ENCODE peak calls at places on chromosomes 7 and 10, in seven cellular contexts. B is Peyer's patch, D is sigmoid colon, I is tibial nerve, H is bronchial epithelial cell, Y is breast epithelium, S is body of pancreas. X is an unnamed sample. For H3K36me3, the result is how much of the 10 kb centered on the place peaks cover.

GRCh38 chr10:126130291-126130710 is 233.9 kb downstream of the FANK1 start:
- DNase-seq in B (no peak), Y (no peak), D (no peak), H (no peak), S (peak), I (peak), X (no peak)

GRCh38 chr10:84308481-84309304 is 19.7 kb upstream of the CCSER2 start:
- DNase-seq in D (no peak), Y (no peak), H (peak), B (peak), S (peak), I (no peak), X (no peak)

GRCh38 chr10:27258838-27259532 is 18.4 kb upstream of the ACBD5 start:
- DNase-seq in I (no peak), D (no peak), S (peak), Y (no peak), B (no peak), H (no peak), X (no peak)

GRCh38 chr7:110387689-110388088 is 703.2 kb upstream of the LRRN3 start:
- DNase-seq in H (no peak), D (no peak), B (no peak), Y (no peak), I (no peak), S (no peak), X (no peak)

GRCh38 chr7:7207876-7208275 is 25.5 kb downstream of the C1GALT1 start:
- DNase-seq in B (no peak), H (peak), D (no peak), S (no peak), Y (no peak), I (no peak), X (no peak)

GRCh38 chr10:45239642-45240041 is 75.8 kb downstream of the OR13A1 start:
- DNase-seq in H (no peak), S (no peak), B (no peak), I (no peak), D (no peak), Y (no peak), X (no peak)

GRCh38 chr7:155532792-155533119 is 13.6 kb downstream of the CNPY1 start:
- DNase-seq in S (no peak), Y (no peak), B (no peak), I (no peak), H (no peak), D (peak), X (peak)

GRCh38 chr7:4882742-4883351 is 669 bp downstream of the RADIL start:
- DNase-seq in D (peak), Y (peak), B (no peak), I (no peak), H (no peak), S (no peak), X (no peak)

GRCh38 chr7:76234931-76235441 is 33.3 kb downstream of the SRRM3 start:
- DNase-seq in S (peak), Y (peak), B (peak), H (peak), I (no peak), D (peak), X (peak)

GRCh38 chr7:121032645-121033460 is 44.3 kb downstream of the CPED1 start:
- DNase-seq in S (no peak), D (no peak), B (no peak), H (peak), I (no peak), Y (no peak), X (no peak)

GRCh38 chr7:155669717-155670505 is 25.4 kb downstream of the RBM33 start:
- DNase-seq in D (no peak), S (no peak), Y (no peak), H (no peak), B (no peak), I (no peak), X (no peak)

GRCh38 chr7:117810642-117811512 is 62.4 kb downstream of the CTTNBP2 start:
- DNase-seq in I (no peak), S (no peak), Y (no peak), H (peak), D (no peak), B (no peak), X (no peak)

GRCh38 chr7:45071528-45071927 is 17.2 kb downstream of the NACAD start:
- DNase-seq in Y (no peak), D (no peak), S (no peak), I (no peak), H (no peak), B (no peak), X (no peak)

GRCh38 chr10:126937026-126937425 is 31.8 kb downstream of the DOCK1 start:
- DNase-seq in D (no peak), S (no peak), H (no peak), B (no peak), Y (no peak), I (no peak), X (no peak)

GRCh38 chr7:66558660-66559465 is 69.8 kb upstream of the KCTD7 start:
- DNase-seq in D (no peak), H (no peak), S (no peak), B (no peak), I (no peak), Y (peak), X (no peak)

GRCh38 chr10:119511828-119512515 is 30.5 kb downstream of the RGS10 start:
- DNase-seq in H (no peak), I (no peak), Y (no peak), D (no peak), B (peak), S (no peak), X (no peak)

GRCh38 chr7:80722596-80723141 is 84.2 kb downstream of the CD36 start:
- DNase-seq in Y (no peak), S (peak), H (peak), B (peak), I (peak), D (peak), X (peak)

GRCh38 chr7:143416565-143417149 is 8.0 kb upstream of the EPHA1 start:
- DNase-seq in B (no peak), Y (no peak), H (peak), D (no peak), S (no peak), I (no peak), X (no peak)

GRCh38 chr10:60921631-60922030 is 22.4 kb downstream of the RHOBTB1 start:
- DNase-seq in B (no peak), H (no peak), D (no peak), I (no peak), Y (no peak), S (peak), X (no peak)

GRCh38 chr7:156942708-156943090 is 6.8 kb upstream of the NOM1 start:
- DNase-seq in Y (no peak), B (no peak), S (peak), H (peak), D (no peak), I (no peak), X (no peak)

GRCh38 chr7:66557214-66558200 is 71.2 kb upstream of the KCTD7 start:
- DNase-seq in Y (peak), I (peak), S (peak), D (peak), H (peak), B (peak), X (peak)

GRCh38 chr7:100689230-100690135 is 4.6 kb downstream of the GIGYF1 start:
- DNase-seq in H (no peak), D (no peak), B (peak), I (no peak), Y (no peak), S (no peak), X (no peak)

GRCh38 chr7:144738708-144739314 is 97.0 kb downstream of the TPK1 start:
- DNase-seq in H (peak), I (no peak), S (peak), Y (no peak), D (no peak), B (no peak), X (no peak)

GRCh38 chr7:149714910-149715471 is 58.4 kb downstream of the ZNF467 start:
- DNase-seq in S (peak), H (no peak), I (no peak), Y (no peak), B (no peak), D (peak), X (no peak)

DNA sequence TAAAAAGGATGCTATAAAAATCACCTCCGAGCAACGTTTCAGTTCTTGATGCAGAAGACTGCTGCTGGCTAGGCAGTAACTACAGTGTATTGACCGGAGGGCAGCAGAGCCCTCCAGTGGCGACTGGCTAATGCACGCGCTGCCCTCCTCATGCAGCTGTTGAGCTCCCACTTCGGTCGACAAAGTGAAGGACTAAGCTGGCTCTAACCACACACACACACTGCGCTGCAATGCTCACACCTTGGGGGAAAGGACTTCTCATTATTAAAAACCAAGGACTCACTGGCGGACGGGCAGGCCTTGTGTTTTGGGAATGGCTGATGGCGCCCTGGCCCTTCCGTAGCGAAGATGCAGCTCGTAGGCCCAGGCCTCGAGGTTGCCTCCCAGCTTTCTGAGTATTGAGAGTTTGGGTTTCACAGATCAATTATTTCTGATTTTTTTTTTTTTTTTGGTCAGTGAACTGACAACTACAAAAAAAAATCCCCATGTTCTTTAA is 120.9 kb upstream of the DIP2C start:
- DNase-seq in H (no peak), B (no peak), S (no peak), D (no peak), Y (no peak), I (no peak), X (peak)
- TF ChIP-seq CTCF in H (peak), B (peak), S (peak), D (no peak), Y (no peak), I (no peak), X (peak)

DNA sequence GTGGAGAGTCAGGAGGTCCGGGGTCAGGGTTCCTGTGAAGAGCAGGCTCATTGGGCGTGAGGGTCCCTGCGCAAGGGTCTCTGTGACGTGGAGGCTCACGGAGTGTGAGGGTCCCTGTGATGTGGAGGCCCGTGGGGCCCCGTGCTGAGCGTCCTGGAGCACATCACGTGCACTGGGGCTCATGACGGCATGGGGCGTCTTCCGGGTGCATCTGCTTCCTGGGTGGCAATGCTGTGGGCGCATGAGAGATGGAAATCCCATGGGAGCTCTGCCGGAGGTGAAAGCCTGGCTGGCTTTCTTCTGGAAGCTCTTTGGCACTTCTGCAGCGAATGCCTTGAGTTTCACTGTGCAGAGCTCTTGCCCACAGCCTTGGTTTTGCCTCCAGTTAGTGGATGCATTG is 71.4 kb downstream of the WDR37 start:
- DNase-seq in I (no peak), H (no peak), B (no peak), S (no peak), D (no peak), Y (no peak), X (no peak)
- H3K36me3 ChIP-seq in I (under half), H (under half), B (under half), S (under half), D (half or more), Y (under half), X (under half)

DNA sequence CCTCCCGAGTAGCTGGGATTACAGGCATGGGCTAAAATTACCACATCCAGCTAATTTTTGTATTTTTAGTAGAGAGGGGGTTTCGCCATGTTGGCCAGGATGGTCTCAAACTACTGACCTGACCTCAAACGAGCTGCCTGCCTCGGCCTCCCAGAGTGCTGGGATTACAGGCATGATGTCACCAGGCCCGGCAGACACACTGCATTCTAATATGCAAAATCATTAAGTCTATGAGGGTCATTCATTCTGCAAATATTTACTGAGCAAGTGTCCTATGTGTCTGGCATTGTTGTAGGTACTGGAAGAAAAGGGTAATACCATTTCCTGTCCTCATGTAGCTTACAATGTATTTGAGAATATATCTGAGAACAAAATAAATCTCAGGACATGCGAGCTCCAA is 2.7 kb downstream of the PUS7 start:
- DNase-seq in H (no peak), B (no peak), D (no peak), I (no peak), S (no peak), Y (no peak), X (no peak)
- H3K4me3 ChIP-seq in H (no peak), B (no peak), D (no peak), I (no peak), S (no peak), Y (no peak), X (no peak)

DNA sequence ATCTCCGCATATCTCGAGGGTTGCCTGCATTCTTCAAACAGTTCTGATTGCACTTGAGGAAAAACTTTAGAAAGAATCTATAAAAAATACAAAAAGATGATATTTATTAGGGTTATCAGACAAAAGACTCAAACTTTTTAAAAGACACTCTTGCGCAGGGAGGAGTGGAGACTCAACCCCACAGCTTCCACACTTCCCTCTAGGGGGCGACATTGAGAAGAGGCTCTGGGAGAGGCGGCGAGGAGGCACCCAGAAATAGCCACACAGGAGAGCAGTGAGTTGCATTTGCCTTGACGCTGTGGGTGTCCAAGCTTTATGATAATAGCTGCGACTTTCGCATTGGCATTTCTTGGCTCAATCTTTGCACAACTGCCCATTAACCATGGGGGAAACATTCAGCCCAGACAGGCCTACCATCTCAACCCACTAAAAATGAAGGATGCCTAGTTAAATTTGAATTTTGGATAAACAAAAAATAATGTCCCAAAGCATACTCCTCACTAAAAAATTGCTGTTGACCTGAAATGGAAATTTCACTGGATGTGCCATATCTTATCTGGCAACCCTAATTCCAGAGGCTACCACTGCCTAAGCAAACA is 86.2 kb downstream of the EBF3 start:
- DNase-seq in H (no peak), S (peak), Y (no peak), I (no peak), B (no peak), D (no peak), X (peak)
- TF ChIP-seq CTCF in H (no peak), S (peak), Y (no peak), I (peak), B (peak), D (no peak), X (peak)

GRCh38 chr10:54947605-54948004 is 146.6 kb upstream of the PCDH15 start:
- DNase-seq in D (no peak), Y (no peak), B (no peak), I (no peak), S (no peak), H (no peak), X (no peak)
- H3K36me3 ChIP-seq in D (under half), Y (under half), B (under half), I (under half), S (under half), H (under half), X (under half)

GRCh38 chr10:112373912-112374338 is at the start of gene ACSL5:
- DNase-seq in I (no peak), H (no peak), S (no peak), B (no peak), D (no peak), Y (no peak), X (peak)

GRCh38 chr10:112376578-112376855 is 2.6 kb downstream of the ACSL5 start:
- DNase-seq in I (no peak), B (no peak), D (no peak), S (no peak), Y (no peak), H (no peak), X (no peak)

GRCh38 chr10:112375721-112376577 is 2.0 kb downstream of the ACSL5 start:
- DNase-seq in S (peak), B (peak), I (peak), Y (peak), H (no peak), D (peak), X (no peak)

GRCh38 chr10:112370424-112370819 is 3.5 kb upstream of the ACSL5 start:
- DNase-seq in S (no peak), D (no peak), Y (no peak), I (no peak), H (no peak), B (no peak), X (peak)

DNA sequence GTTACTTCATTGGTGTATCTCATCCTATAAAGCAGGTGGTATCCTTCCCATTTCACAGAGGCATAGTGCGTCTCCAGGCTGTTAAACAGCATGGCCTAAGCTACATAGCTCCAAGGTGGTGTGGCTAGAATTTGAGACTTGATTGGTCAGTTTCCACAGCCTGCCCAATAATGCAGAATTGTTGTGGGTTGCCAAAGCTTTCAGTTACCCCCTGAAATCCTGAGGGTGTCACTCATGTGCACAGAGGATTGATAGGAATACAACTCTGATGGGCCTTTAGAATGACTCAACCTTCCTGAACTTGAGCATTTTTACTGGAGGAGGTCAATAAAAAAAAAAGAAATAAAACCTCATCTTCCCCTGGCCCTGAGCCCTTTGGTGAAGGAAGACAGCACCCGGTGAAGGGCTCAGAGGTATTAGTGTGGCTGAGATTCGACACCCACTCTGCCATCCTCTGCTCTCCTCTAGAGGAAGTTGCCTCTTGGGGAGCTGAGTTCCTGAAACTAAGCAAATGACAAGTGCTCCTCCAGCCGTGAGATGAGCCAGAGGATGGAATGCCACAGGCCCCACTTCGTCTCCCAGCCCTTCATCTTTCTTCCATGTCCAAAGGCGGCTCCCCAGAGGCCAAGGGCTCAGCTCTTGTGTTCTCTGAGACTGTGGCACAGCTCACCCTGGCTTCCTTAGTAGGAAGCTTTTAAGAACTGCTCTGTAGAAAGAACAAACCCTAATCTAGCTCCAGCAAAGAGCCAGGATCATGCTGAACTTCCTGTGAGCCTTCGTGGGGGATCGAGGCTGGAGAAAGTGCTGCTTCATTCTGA is 1.0 kb downstream of the ACSL5 start:
- DNase-seq in B (no peak), D (no peak), I (no peak), Y (no peak), S (no peak), H (no peak), X (no peak)
- H3K4me3 ChIP-seq in B (peak), D (no peak), I (peak), Y (peak), S (no peak), H (no peak), X (peak)

GRCh38 chr10:102461187-102462054 is 10.1 kb upstream of the C10orf95 start:
- DNase-seq in H (peak), Y (peak), B (peak), D (peak), S (peak), I (peak), X (peak)
- TF ChIP-seq CTCF in H (no peak), Y (no peak), B (no peak), D (no peak), S (no peak), I (peak), X (no peak)

GRCh38 chr10:97390096-97390495 is 11.0 kb downstream of the RRP12 start:
- DNase-seq in Y (no peak), S (no peak), H (no peak), D (no peak), I (no peak), B (no peak), X (no peak)

GRCh38 chr10:97384641-97385040 is 16.5 kb downstream of the RRP12 start:
- DNase-seq in D (no peak), Y (no peak), H (no peak), S (no peak), B (no peak), I (no peak), X (no peak)

GRCh38 chr10:97384156-97384555 is 17.0 kb downstream of the RRP12 start:
- DNase-seq in Y (no peak), S (no peak), I (no peak), H (no peak), B (no peak), D (no peak), X (no peak)

GRCh38 chr10:97385565-97385964 is 15.6 kb downstream of the RRP12 start:
- DNase-seq in Y (no peak), B (no peak), D (no peak), S (no peak), I (no peak), H (no peak), X (no peak)

DNA sequence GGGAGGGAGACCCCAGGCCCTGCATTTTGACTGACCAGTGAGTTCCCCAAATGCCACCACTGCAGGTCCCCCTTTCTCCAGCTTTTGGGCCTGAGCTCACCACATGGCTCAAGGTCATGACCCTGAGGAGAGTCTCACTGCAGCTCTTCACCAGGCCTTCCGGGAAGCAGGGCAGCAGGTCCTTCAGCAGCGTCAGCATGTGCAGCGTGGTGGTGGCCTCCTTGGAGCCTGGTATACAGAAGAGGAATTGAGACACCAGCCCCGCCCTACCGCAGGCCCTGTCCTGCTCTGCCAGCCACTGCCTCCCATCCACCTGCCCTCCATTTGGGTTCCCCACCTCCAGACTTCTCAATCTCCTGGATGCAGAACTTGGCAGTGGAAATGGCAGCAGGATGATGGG is 13.0 kb downstream of the RRP12 start:
- DNase-seq in Y (no peak), B (no peak), I (no peak), S (no peak), H (no peak), D (no peak), X (no peak)
- H3K36me3 ChIP-seq in Y (under half), B (under half), I (under half), S (under half), H (under half), D (half or more), X (under half)

X was measured in Caco-2.